ENCODE peak calls at places on chromosome 2, in four cellular contexts. V is ACHN, E is WTC11, L is NCI-H1105 treated with DMSO at 0.1 percent for 48 hours. M is an unnamed sample.

GRCh38 chr2:163850036-163850435 is 114.2 kb upstream of the FIGN start:
- DNase-seq in E (no peak), L (no peak), V (no peak), M (no peak)

GRCh38 chr2:105775809-105776559 is 31.3 kb downstream of the NCK2 start:
- DNase-seq in E (no peak), V (no peak), L (peak), M (no peak)

GRCh38 chr2:19746611-19747309 is 155.0 kb downstream of the TTC32 start:
- DNase-seq in E (peak), L (no peak), V (peak), M (peak)

GRCh38 chr2:69620870-69621269 is 22.7 kb downstream of the AAK1 start:
- DNase-seq in V (no peak), L (no peak), E (no peak), M (no peak)

GRCh38 chr2:128325665-128326181 is 7.1 kb upstream of the HS6ST1 start:
- DNase-seq in V (no peak), E (no peak), L (no peak), M (no peak)

GRCh38 chr2:10982931-10983701 is 71.4 kb downstream of the KCNF1 start:
- DNase-seq in L (no peak), V (no peak), E (no peak), M (no peak)

GRCh38 chr2:201363857-201364560 is 6.9 kb upstream of the FLACC1 start:
- DNase-seq in V (peak), L (peak), E (no peak), M (peak)

GRCh38 chr2:234620018-234620417 is 123.1 kb upstream of the ARL4C start:
- DNase-seq in V (no peak), L (no peak), E (no peak), M (no peak)

GRCh38 chr2:219638948-219639341 is 11.5 kb downstream of the SLC4A3 start:
- DNase-seq in E (no peak), V (no peak), L (no peak), M (no peak)

GRCh38 chr2:207256476-207257207 is 90.9 kb upstream of the KLF7 start:
- DNase-seq in E (no peak), L (no peak), V (no peak), M (no peak)

GRCh38 chr2:157261199-157261782 is 3.8 kb downstream of the GALNT5 start:
- DNase-seq in L (no peak), V (peak), E (no peak), M (no peak)

GRCh38 chr2:136154384-136154783 is 36.4 kb upstream of the CXCR4 start:
- DNase-seq in E (no peak), V (no peak), L (no peak), M (no peak)

GRCh38 chr2:64492821-64493220 is 31.3 kb upstream of the AFTPH start:
- DNase-seq in V (no peak), E (no peak), L (no peak), M (peak)